ENCODE peak calls at places on chromosomes 3 and 15, in six cellular contexts. Q, D, B, E, T and I are unnamed samples.

GRCh38 chr3:133890972-133891644 is 4.6 kb downstream of the RAB6B start:
- DNase-seq in Q (no peak), D (no peak), B (no peak), E (peak), T (peak), I (no peak)

GRCh38 chr15:38129531-38130199 is 123.0 kb upstream of the SPRED1 start:
- DNase-seq in Q (no peak), D (no peak), B (no peak), E (peak), T (no peak), I (no peak)

GRCh38 chr3:18307529-18307928 is 117.6 kb downstream of the SATB1 start:
- DNase-seq in Q (no peak), D (no peak), B (no peak), E (no peak), T (no peak), I (no peak)

GRCh38 chr3:24475945-24476344 is 18.7 kb downstream of the THRB start:
- DNase-seq in Q (no peak), D (no peak), B (no peak), E (no peak), T (no peak), I (no peak)

GRCh38 chr3:135905058-135905724 is 60.3 kb upstream of the PPP2R3A start:
- DNase-seq in Q (no peak), D (peak), B (no peak), E (no peak), T (no peak), I (no peak)

GRCh38 chr3:193030276-193030675 is 112.6 kb upstream of the MB21D2 start:
- DNase-seq in Q (no peak), D (no peak), B (no peak), E (no peak), T (no peak), I (no peak)

GRCh38 chr3:46705751-46706572 is 4.8 kb downstream of the TMIE start:
- DNase-seq in Q (peak), D (peak), B (no peak), E (no peak), T (peak), I (no peak)

GRCh38 chr3:25648107-25648535 is 16.6 kb downstream of the TOP2B start:
- DNase-seq in Q (peak), D (peak), B (peak), E (peak), T (no peak), I (peak)

GRCh38 chr15:99333981-99334380 is 82.7 kb downstream of the LRRC28 start:
- DNase-seq in Q (no peak), D (no peak), B (no peak), E (no peak), T (no peak), I (no peak)

GRCh38 chr3:148093758-148094157 is 603.9 kb upstream of the AGTR1 start:
- DNase-seq in Q (no peak), D (no peak), B (no peak), E (no peak), T (no peak), I (no peak)

GRCh38 chr3:69090021-69090420 is 5.3 kb downstream of the ARL6IP5 start:
- DNase-seq in Q (no peak), D (peak), B (no peak), E (no peak), T (no peak), I (no peak)

GRCh38 chr3:197465996-197466549 is 89.7 kb downstream of the BDH1 start:
- DNase-seq in Q (no peak), D (no peak), B (no peak), E (no peak), T (no peak), I (no peak)

GRCh38 chr3:16055606-16056209 is 118.8 kb upstream of the GALNT15 start:
- DNase-seq in Q (no peak), D (no peak), B (no peak), E (no peak), T (no peak), I (no peak)

GRCh38 chr3:191119415-191120295 is 79.4 kb upstream of the OSTN start:
- DNase-seq in Q (no peak), D (no peak), B (no peak), E (no peak), T (no peak), I (no peak)

GRCh38 chr3:29611252-29611651 is 330.4 kb downstream of the RBMS3 start:
- DNase-seq in Q (no peak), D (no peak), B (no peak), E (no peak), T (no peak), I (no peak)

GRCh38 chr15:49082960-49083359 is 36.7 kb upstream of the SECISBP2L start:
- DNase-seq in Q (no peak), D (no peak), B (no peak), E (no peak), T (no peak), I (no peak)

GRCh38 chr15:70025413-70026296 is 72.1 kb downstream of the TLE3 start:
- DNase-seq in Q (no peak), D (no peak), B (no peak), E (no peak), T (peak), I (no peak)

GRCh38 chr3:5796541-5796940 is 609.0 kb downstream of the EDEM1 start:
- DNase-seq in Q (no peak), D (no peak), B (no peak), E (no peak), T (no peak), I (no peak)

GRCh38 chr15:69590201-69590600 is 137.6 kb downstream of the RPLP1 start:
- DNase-seq in Q (no peak), D (no peak), B (no peak), E (no peak), T (no peak), I (no peak)

GRCh38 chr15:80580107-80580506 is 115.0 kb upstream of the ABHD17C start:
- DNase-seq in Q (no peak), D (no peak), B (no peak), E (no peak), T (peak), I (no peak)

GRCh38 chr15:57727031-57727430 is 20.5 kb downstream of the POLR2M start:
- DNase-seq in Q (no peak), D (no peak), B (no peak), E (no peak), T (no peak), I (no peak)

GRCh38 chr3:141248064-141248463 is 16.4 kb downstream of the PXYLP1 start:
- DNase-seq in Q (no peak), D (no peak), B (no peak), E (no peak), T (no peak), I (no peak)

GRCh38 chr3:186200746-186201145 is 91.9 kb upstream of the ETV5 start:
- DNase-seq in Q (no peak), D (no peak), B (no peak), E (no peak), T (no peak), I (no peak)

GRCh38 chr3:30524357-30525040 is 81.9 kb upstream of the TGFBR2 start:
- DNase-seq in Q (no peak), D (no peak), B (no peak), E (no peak), T (no peak), I (no peak)

GRCh38 chr3:44712455-44713075 is at the start of gene ZNF502:
- DNase-seq in Q (peak), D (peak), B (peak), E (peak), T (peak), I (peak)
- TF ChIP-seq CTCF in Q (peak), D (no peak), B (no peak), E (no peak), T (no peak), I (no peak)

DNA sequence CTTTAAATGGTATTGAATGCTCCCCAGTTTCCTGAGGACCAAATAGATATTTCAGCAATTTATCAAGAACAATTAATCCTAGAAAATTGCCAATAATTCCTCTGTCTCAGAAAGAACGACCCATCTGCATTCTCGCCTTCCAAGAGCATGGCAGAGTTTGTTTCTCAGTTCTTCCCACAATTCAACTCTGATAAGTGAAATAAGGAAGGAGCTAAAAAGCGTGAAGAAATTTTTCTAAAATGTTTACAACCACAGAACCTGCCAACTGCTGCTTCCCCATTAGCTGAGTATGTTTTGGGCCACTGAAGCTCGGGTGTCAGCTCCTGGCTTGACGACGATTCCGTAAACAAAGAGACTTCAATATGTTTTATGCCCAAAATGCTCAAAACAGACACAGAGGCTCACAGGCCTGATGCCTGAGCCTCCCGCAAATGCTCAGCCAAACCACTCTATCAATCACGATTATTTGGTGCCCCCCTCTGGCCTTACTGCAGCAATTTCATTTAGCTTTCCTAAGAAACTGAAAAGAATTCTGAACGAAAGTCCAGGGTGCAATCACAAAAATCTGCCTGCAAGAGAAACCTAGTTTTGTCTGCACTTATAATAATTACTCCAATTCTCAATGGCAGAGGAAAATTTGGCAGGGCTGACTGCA is 259.2 kb upstream of the CCDC54 start:
- DNase-seq in Q (peak), D (peak), B (peak), E (peak), T (no peak), I (peak)
- TF ChIP-seq CTCF in Q (peak), D (peak), B (peak), E (no peak), T (no peak), I (peak)

DNA sequence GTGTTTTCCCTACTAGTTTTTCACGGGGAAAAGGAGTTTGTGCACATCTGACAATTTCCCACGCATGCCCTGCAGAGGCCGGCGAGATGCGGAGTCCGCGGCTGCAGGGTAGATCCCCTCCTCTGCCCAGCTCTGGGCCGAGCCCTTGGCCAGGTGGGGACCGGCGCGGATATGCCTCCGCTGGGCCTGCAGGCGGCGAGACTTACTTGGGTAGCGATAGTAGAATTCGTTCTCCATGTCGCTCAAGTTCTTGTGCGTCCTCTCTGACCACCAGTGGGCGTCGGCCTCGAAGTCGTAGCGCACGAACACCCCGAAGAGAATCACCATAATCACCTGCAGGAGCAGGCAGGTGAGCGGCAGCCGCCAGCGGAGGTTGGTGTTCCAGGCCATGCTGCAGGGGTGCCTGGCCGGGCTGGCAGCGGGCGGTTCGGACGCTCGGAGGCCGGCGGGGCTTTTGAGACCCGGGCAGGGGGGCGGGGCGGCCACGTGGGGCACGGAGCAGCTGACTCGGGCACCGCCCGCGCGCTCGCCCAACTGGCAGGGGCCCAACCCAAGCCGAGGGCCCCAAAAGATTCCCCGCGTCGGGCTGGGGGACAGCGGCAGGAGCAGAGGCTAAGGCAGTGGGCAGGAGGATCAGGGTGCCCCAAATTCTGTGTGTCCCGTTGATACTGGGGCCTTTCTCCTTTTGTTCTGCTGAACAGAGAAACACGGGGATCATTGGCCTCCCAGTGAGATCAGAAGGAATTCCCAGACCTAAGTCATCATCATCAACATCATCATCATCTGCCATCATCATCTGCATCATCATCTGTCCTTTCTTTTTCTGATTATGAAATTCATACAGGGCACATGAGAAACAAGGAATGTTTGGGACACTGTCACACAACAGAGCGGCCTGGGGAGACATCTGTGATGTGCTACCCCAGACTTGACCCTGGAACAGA is at the start of gene RHCG:
- DNase-seq in Q (peak), D (peak), B (peak), E (no peak), T (no peak), I (peak)
- TF ChIP-seq CTCF in Q (peak), D (peak), B (peak), E (no peak), T (no peak), I (peak)

GRCh38 chr15:45372032-45372995 is 6.0 kb downstream of the GATM start:
- DNase-seq in Q (no peak), D (peak), B (no peak), E (no peak), T (no peak), I (no peak)
- TF ChIP-seq CTCF in Q (no peak), D (no peak), B (no peak), E (no peak), T (no peak), I (no peak)

DNA sequence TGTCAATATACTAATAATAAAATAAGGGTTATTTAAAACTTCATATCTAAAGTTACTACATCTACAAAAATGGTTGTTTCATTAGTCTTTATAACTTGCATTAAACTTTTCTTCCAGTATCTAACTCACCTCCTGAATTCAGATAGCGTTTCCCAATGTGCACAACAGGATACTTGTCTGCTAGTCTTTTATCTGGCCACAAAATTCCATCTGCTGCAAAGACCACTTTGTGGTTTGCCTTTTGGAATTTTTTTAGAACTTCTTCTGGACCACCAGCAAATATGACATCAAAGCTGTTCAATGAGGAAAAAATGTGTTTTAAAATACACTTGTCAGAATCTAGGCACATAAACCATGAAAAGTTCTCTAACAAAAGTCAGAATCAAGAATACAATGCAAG is 50.8 kb downstream of the PLOD2 start:
- DNase-seq in Q (no peak), D (no peak), B (no peak), E (no peak), T (no peak), I (no peak)
- TF ChIP-seq CTCF in Q (no peak), D (no peak), B (no peak), E (no peak), T (no peak), I (no peak)

GRCh38 chr3:45084820-45085816 is 59.0 kb downstream of the CLEC3B start:
- DNase-seq in Q (no peak), D (no peak), B (no peak), E (no peak), T (no peak), I (no peak)
- TF ChIP-seq CTCF in Q (no peak), D (no peak), B (no peak), E (no peak), T (no peak), I (no peak)

DNA sequence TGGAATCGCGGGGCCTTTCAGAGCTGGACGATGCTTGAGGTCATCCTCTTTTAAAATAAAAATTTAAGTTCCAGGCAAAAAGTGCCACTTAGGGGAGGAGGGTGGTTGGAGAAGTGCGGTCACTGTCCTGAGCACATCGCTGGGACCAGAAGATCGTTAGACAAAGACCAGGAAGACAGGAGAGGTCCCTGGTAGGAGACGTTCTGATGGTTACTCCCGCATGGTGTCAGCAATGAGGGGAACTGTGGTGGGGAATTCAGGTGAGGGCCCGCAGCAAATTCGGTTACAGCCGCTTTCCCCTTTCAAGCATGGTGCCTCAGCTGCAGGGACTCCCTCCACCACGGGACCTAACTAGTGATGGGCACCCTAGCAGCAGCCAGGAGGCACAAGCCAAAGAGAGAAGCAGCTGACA is 1.0 kb upstream of the ISY1 start:
- DNase-seq in Q (no peak), D (peak), B (peak), E (no peak), T (peak), I (peak)
- TF ChIP-seq CTCF in Q (no peak), D (peak), B (no peak), E (peak), T (no peak), I (peak)

DNA sequence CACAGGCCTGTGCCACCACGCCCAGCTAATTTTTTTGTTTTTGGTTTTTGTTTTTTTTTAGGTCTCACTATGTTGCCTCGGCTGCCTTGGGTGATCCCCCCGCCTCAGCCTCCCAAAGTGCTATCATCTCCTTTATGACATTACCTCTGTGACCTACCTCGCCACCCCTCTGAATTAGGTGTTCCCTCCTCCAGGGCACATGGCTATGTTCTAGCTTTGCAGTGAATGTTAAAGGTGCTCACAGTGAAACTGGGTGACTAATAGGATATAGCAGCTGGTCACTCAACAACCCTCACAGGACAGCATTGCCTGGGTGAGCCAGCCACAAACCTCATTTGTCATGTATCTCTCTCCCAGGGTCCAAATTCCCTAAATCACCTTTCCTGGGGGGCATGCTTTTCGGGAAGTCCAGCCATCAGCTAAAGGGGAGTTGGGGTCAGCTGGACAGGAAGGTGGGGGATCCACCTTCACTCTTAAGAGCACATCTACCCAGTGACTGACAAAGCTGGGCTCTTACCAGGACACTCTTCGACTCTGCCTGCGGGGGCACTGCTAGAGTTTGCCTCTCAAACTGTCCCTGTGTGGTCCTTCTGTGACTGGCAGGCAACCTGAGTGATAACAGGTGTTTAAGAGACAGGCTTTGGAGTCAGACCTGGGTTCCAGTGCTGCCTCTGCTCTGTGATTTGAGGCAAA is 1.6 kb upstream of the TTLL3 start:
- DNase-seq in Q (peak), D (peak), B (peak), E (no peak), T (peak), I (peak)
- TF ChIP-seq CTCF in Q (peak), D (no peak), B (no peak), E (no peak), T (no peak), I (no peak)

DNA sequence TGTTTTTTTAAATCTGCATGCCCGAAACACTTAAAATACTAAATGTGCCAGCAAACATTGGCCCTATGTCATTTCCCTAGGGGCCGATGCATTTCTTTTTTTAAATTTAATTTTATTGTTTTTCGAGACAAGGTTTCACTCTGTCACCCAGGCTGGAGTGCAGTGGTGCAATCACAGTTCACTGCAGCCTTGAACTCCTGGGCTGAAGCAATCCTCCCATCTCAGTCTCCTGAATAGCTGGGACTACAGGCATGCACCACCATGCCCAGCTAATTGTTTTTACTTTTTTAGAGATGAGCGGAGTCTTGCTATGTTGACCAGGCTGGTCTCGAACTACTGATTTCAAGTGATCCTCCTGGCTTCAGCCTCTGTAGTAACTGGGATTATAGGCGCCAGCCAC is 5.5 kb downstream of the PARP9 start:
- DNase-seq in Q (no peak), D (no peak), B (no peak), E (no peak), T (no peak), I (no peak)
- TF ChIP-seq CTCF in Q (no peak), D (no peak), B (no peak), E (no peak), T (no peak), I (no peak)

GRCh38 chr15:53811530-53811929 is 52.1 kb upstream of the WDR72 start:
- DNase-seq in Q (no peak), D (no peak), B (no peak), E (no peak), T (no peak), I (no peak)
- TF ChIP-seq CTCF in Q (peak), D (no peak), B (peak), E (no peak), T (no peak), I (no peak)